ENCODE peak calls at places on chromosomes 16 and 17, in seven cellular contexts. One of them, this sample, is unnamed. For H3K4me1, the result is how much of the 10 kb centered on the place peaks cover.

GRCh38 chr17:38559025-38559879 is 46.5 kb downstream of the SRCIN1 start:
- DNase-seq in body of pancreas: peak
- DNase-seq in breast epithelium: peak
- DNase-seq in stomach: peak
- DNase-seq in H1: peak
- DNase-seq in heart left ventricle: peak
- DNase-seq in GM12878: peak
- DNase-seq in this sample: peak

GRCh38 chr17:19304209-19304608 is 58.3 kb downstream of the B9D1 start:
- DNase-seq in stomach: peak
- DNase-seq in H1: no peak
- DNase-seq in GM12878: no peak
- DNase-seq in breast epithelium: no peak
- DNase-seq in heart left ventricle: peak
- DNase-seq in body of pancreas: peak
- DNase-seq in this sample: peak

GRCh38 chr16:87133112-87133850 is 183.9 kb downstream of the C16orf95 start:
- DNase-seq in GM12878: no peak
- DNase-seq in heart left ventricle: no peak
- DNase-seq in stomach: no peak
- DNase-seq in breast epithelium: no peak
- DNase-seq in H1: no peak
- DNase-seq in body of pancreas: no peak
- DNase-seq in this sample: no peak

GRCh38 chr17:27602721-27603445 is 28.1 kb upstream of the LGALS9 start:
- DNase-seq in stomach: peak
- DNase-seq in H1: peak
- DNase-seq in breast epithelium: peak
- DNase-seq in GM12878: no peak
- DNase-seq in body of pancreas: peak
- DNase-seq in heart left ventricle: peak
- DNase-seq in this sample: peak

GRCh38 chr16:11671676-11672075 is 3.4 kb downstream of the SNN start:
- DNase-seq in stomach: no peak
- DNase-seq in H1: no peak
- DNase-seq in body of pancreas: no peak
- DNase-seq in GM12878: no peak
- DNase-seq in heart left ventricle: no peak
- DNase-seq in breast epithelium: no peak
- DNase-seq in this sample: peak

GRCh38 chr17:19569785-19570496 is 36.3 kb downstream of the SLC47A1 start:
- DNase-seq in GM12878: no peak
- DNase-seq in H1: no peak
- DNase-seq in stomach: no peak
- DNase-seq in breast epithelium: no peak
- DNase-seq in heart left ventricle: no peak
- DNase-seq in body of pancreas: no peak
- DNase-seq in this sample: peak

GRCh38 chr16:72963921-72964320 is 84.0 kb downstream of the ZFHX3 start:
- DNase-seq in body of pancreas: no peak
- DNase-seq in GM12878: no peak
- DNase-seq in breast epithelium: no peak
- DNase-seq in stomach: no peak
- DNase-seq in H1: no peak
- DNase-seq in heart left ventricle: no peak
- DNase-seq in this sample: no peak

GRCh38 chr16:4272114-4272954 is 489 bp downstream of the TFAP4 start:
- DNase-seq in heart left ventricle: peak
- DNase-seq in GM12878: no peak
- DNase-seq in breast epithelium: no peak
- DNase-seq in stomach: peak
- DNase-seq in body of pancreas: peak
- DNase-seq in H1: peak
- DNase-seq in this sample: peak

GRCh38 chr16:46693598-46693997 is 4.1 kb downstream of the ORC6 start:
- DNase-seq in body of pancreas: no peak
- DNase-seq in heart left ventricle: no peak
- DNase-seq in H1: no peak
- DNase-seq in breast epithelium: no peak
- DNase-seq in stomach: no peak
- DNase-seq in GM12878: no peak
- DNase-seq in this sample: no peak

GRCh38 chr17:44672479-44673093 is 16.3 kb downstream of the MEIOC start:
- DNase-seq in stomach: no peak
- DNase-seq in breast epithelium: no peak
- DNase-seq in GM12878: no peak
- DNase-seq in heart left ventricle: no peak
- DNase-seq in body of pancreas: no peak
- DNase-seq in H1: no peak
- DNase-seq in this sample: no peak

GRCh38 chr17:66241839-66242238 is 12.6 kb upstream of the APOH start:
- DNase-seq in stomach: no peak
- DNase-seq in heart left ventricle: no peak
- DNase-seq in H1: no peak
- DNase-seq in GM12878: no peak
- DNase-seq in body of pancreas: no peak
- DNase-seq in breast epithelium: no peak
- DNase-seq in this sample: no peak

GRCh38 chr16:66728117-66728787 is 23.2 kb downstream of the DYNC1LI2 start:
- DNase-seq in H1: no peak
- DNase-seq in breast epithelium: no peak
- DNase-seq in heart left ventricle: peak
- DNase-seq in body of pancreas: peak
- DNase-seq in GM12878: no peak
- DNase-seq in stomach: peak
- DNase-seq in this sample: no peak

DNA sequence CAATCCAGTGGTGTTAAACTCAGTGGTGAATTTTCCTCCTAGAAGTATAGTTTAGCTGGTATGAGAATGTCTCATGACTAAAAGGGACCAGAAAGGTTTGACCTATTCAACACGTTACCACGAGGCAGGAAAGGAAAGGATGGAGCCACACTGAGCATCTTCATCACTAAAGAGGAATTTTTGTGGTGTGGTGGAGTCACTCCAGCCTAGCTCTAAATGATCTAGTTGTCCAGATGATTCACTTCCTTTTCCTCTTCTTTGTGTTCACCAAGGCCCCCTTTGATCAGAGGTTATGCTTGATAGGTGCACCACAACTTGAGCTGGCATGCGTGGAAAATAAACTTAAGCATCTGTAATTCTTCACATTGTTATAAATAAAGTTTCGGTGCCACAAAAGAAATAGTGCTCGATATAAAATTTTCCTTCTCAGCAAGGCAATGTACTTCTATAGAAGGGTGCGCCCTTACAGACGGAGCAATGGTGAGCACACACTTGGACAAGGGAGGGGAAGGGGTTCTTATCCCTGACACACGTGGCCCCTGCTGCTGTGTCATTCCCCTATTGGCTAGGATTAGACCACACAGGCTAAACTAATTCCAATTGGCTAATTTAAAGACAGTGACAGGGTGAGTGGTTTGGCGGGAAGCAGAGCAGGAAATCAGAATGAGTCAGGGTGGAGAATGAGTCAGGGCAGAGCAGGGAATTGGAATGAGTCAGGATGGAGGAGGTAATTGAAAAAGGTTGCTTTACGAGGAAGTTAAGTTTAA is 254.6 kb downstream of the HS3ST3A1 start:
- DNase-seq in GM12878: no peak
- DNase-seq in stomach: no peak
- DNase-seq in breast epithelium: no peak
- DNase-seq in heart left ventricle: no peak
- DNase-seq in H1: no peak
- DNase-seq in body of pancreas: no peak
- DNase-seq in this sample: no peak
- H3K4me1 ChIP-seq in GM12878: under half
- H3K4me1 ChIP-seq in stomach: under half
- H3K4me1 ChIP-seq in breast epithelium: under half
- H3K4me1 ChIP-seq in heart left ventricle: under half
- H3K4me1 ChIP-seq in H1: under half
- H3K4me1 ChIP-seq in body of pancreas: under half
- H3K4me1 ChIP-seq in this sample: under half

GRCh38 chr17:13837417-13837816 is 231.9 kb upstream of the COX10 start:
- DNase-seq in GM12878: no peak
- DNase-seq in body of pancreas: no peak
- DNase-seq in H1: no peak
- DNase-seq in breast epithelium: no peak
- DNase-seq in heart left ventricle: no peak
- DNase-seq in stomach: no peak
- DNase-seq in this sample: no peak
- TF ChIP-seq POLR2A in GM12878: no peak
- TF ChIP-seq POLR2A in body of pancreas: no peak
- TF ChIP-seq POLR2A in H1: no peak
- TF ChIP-seq POLR2A in breast epithelium: no peak
- TF ChIP-seq POLR2A in heart left ventricle: no peak
- TF ChIP-seq POLR2A in stomach: no peak
- TF ChIP-seq POLR2A in this sample: no peak

DNA sequence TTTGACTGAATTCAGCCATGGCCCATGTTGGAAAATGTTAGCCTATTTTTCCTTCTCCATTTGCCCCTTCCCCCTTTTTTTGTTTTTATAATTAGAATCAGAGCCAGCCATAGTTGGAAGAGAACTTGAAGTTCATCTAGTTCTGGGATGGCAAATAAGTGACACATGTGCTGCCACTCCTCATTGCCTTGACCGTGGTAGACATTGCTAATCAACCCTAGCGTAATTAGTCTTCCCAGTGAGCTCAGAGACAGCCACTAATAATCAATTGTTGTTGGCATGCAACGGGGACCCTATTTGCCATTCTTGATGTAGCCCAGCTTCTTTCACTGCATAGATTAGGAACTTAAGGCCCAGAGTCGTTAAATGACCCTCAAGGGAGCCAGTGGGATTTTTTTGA is 16.6 kb downstream of the CMIP start:
- DNase-seq in heart left ventricle: no peak
- DNase-seq in GM12878: no peak
- DNase-seq in H1: no peak
- DNase-seq in breast epithelium: no peak
- DNase-seq in body of pancreas: no peak
- DNase-seq in stomach: no peak
- DNase-seq in this sample: no peak
- H3K4me1 ChIP-seq in heart left ventricle: under half
- H3K4me1 ChIP-seq in GM12878: under half
- H3K4me1 ChIP-seq in H1: under half
- H3K4me1 ChIP-seq in breast epithelium: under half
- H3K4me1 ChIP-seq in body of pancreas: under half
- H3K4me1 ChIP-seq in stomach: half or more
- H3K4me1 ChIP-seq in this sample: under half

GRCh38 chr17:76078859-76079576 is at the start of gene ZACN:
- DNase-seq in stomach: no peak
- DNase-seq in GM12878: no peak
- DNase-seq in body of pancreas: no peak
- DNase-seq in breast epithelium: no peak
- DNase-seq in H1: no peak
- DNase-seq in heart left ventricle: no peak
- DNase-seq in this sample: no peak
- TF ChIP-seq POLR2A in stomach: no peak
- TF ChIP-seq POLR2A in GM12878: peak
- TF ChIP-seq POLR2A in body of pancreas: no peak
- TF ChIP-seq POLR2A in breast epithelium: no peak
- TF ChIP-seq POLR2A in H1: no peak
- TF ChIP-seq POLR2A in heart left ventricle: no peak
- TF ChIP-seq POLR2A in this sample: no peak

GRCh38 chr17:40333781-40334453 is 24.9 kb downstream of the RARA start:
- DNase-seq in breast epithelium: no peak
- DNase-seq in GM12878: no peak
- DNase-seq in stomach: no peak
- DNase-seq in H1: no peak
- DNase-seq in body of pancreas: no peak
- DNase-seq in heart left ventricle: no peak
- DNase-seq in this sample: peak

GRCh38 chr17:40329981-40330794 is 21.2 kb downstream of the RARA start:
- DNase-seq in body of pancreas: peak
- DNase-seq in heart left ventricle: peak
- DNase-seq in breast epithelium: peak
- DNase-seq in H1: no peak
- DNase-seq in stomach: peak
- DNase-seq in GM12878: no peak
- DNase-seq in this sample: no peak

GRCh38 chr17:40331743-40332641 is 23.0 kb downstream of the RARA start:
- DNase-seq in stomach: peak
- DNase-seq in body of pancreas: peak
- DNase-seq in H1: no peak
- DNase-seq in breast epithelium: peak
- DNase-seq in heart left ventricle: peak
- DNase-seq in GM12878: no peak
- DNase-seq in this sample: peak

GRCh38 chr17:40328386-40328766 is 19.4 kb downstream of the RARA start:
- DNase-seq in H1: no peak
- DNase-seq in body of pancreas: no peak
- DNase-seq in stomach: no peak
- DNase-seq in breast epithelium: no peak
- DNase-seq in GM12878: no peak
- DNase-seq in heart left ventricle: no peak
- DNase-seq in this sample: no peak

GRCh38 chr17:40330850-40331470 is 22.0 kb downstream of the RARA start:
- DNase-seq in body of pancreas: peak
- DNase-seq in heart left ventricle: no peak
- DNase-seq in stomach: no peak
- DNase-seq in GM12878: no peak
- DNase-seq in breast epithelium: no peak
- DNase-seq in H1: no peak
- DNase-seq in this sample: no peak
- H3K4me1 ChIP-seq in body of pancreas: half or more
- H3K4me1 ChIP-seq in heart left ventricle: half or more
- H3K4me1 ChIP-seq in stomach: half or more
- H3K4me1 ChIP-seq in GM12878: under half
- H3K4me1 ChIP-seq in breast epithelium: half or more
- H3K4me1 ChIP-seq in H1: under half
- H3K4me1 ChIP-seq in this sample: half or more

This sample was measured in gastrocnemius medialis.